ENCODE peak calls at places on chromosomes 13 and 19, in four cellular contexts. W, F, S and R are unnamed samples.

GRCh38 chr13:42038661-42039456 is 9.6 kb upstream of the DGKH start:
- DNase-seq in W (no peak), S (no peak), F (no peak), R (no peak)

GRCh38 chr19:1811942-1812425 is at the start of gene ATP8B3:
- DNase-seq in S (no peak), F (no peak), W (no peak), R (peak)

GRCh38 chr19:18130523-18131242 is 22.3 kb upstream of the PIK3R2 start:
- DNase-seq in S (no peak), F (no peak), W (no peak), R (no peak)

GRCh38 chr19:19628499-19629134 is 597 bp upstream of the LPAR2 start:
- DNase-seq in S (peak), F (peak), W (no peak), R (peak)

GRCh38 chr13:50153888-50154287 is 138.6 kb downstream of the KCNRG start:
- DNase-seq in S (no peak), W (no peak), F (no peak), R (no peak)

GRCh38 chr19:2867025-2867991 is at the start of gene ZNF556:
- DNase-seq in W (no peak), S (no peak), F (peak), R (no peak)

GRCh38 chr19:11138659-11139526 is 16.7 kb downstream of the SPC24 start:
- DNase-seq in S (no peak), F (peak), W (peak), R (no peak)

GRCh38 chr13:22107549-22107948 is 436.7 kb downstream of the FGF9 start:
- DNase-seq in S (no peak), F (no peak), W (no peak), R (no peak)

GRCh38 chr19:56405062-56405461 is 930 bp downstream of the ZNF583 start:
- DNase-seq in F (no peak), W (no peak), S (no peak), R (no peak)

GRCh38 chr13:26184791-26185250 is 37.3 kb downstream of the RNF6 start:
- DNase-seq in W (peak), S (peak), F (peak), R (peak)

GRCh38 chr19:50207730-50208129 is 4.3 kb downstream of the MYH14 start:
- DNase-seq in F (no peak), S (no peak), W (no peak), R (no peak)

GRCh38 chr13:102800145-102801041 is 1.5 kb downstream of the BIVM start:
- DNase-seq in F (peak), S (peak), W (peak), R (peak)

GRCh38 chr19:43625918-43626579 is 6.6 kb upstream of the ZNF428 start:
- DNase-seq in W (no peak), S (no peak), F (no peak), R (no peak)

GRCh38 chr19:2236285-2237050 is at the start of the genes PLEKHJ1 and SF3A2:
- DNase-seq in W (peak), F (peak), S (peak), R (peak)

GRCh38 chr19:17687857-17688784 is at the start of gene UNC13A:
- DNase-seq in W (no peak), F (peak), S (no peak), R (peak)

GRCh38 chr13:30863231-30863630 is 42.8 kb upstream of the MEDAG start:
- DNase-seq in W (no peak), F (no peak), S (no peak), R (no peak)

GRCh38 chr13:32946558-32946957 is 69.7 kb upstream of the KL start:
- DNase-seq in S (no peak), F (no peak), W (no peak), R (no peak)

GRCh38 chr13:32938907-32939306 is 77.3 kb upstream of the KL start:
- DNase-seq in W (no peak), S (no peak), F (no peak), R (no peak)

GRCh38 chr13:32941368-32941767 is 74.9 kb upstream of the KL start:
- DNase-seq in F (no peak), S (no peak), W (no peak), R (no peak)

GRCh38 chr13:32940601-32941000 is 75.6 kb upstream of the KL start:
- DNase-seq in S (no peak), W (no peak), F (peak), R (no peak)
- H3K27ac ChIP-seq in S (no peak), W (no peak), F (no peak), R (no peak)

GRCh38 chr19:5339470-5339949 is 1.1 kb downstream of the PTPRS start:
- DNase-seq in W (no peak), F (no peak), S (no peak), R (no peak)
- H3K27ac ChIP-seq in W (no peak), F (no peak), S (no peak), R (no peak)

GRCh38 chr13:73058741-73059459 is at the start of gene KLF5:
- DNase-seq in S (peak), F (peak), W (peak), R (peak)
- H3K27ac ChIP-seq in S (peak), F (peak), W (peak), R (no peak)

DNA sequence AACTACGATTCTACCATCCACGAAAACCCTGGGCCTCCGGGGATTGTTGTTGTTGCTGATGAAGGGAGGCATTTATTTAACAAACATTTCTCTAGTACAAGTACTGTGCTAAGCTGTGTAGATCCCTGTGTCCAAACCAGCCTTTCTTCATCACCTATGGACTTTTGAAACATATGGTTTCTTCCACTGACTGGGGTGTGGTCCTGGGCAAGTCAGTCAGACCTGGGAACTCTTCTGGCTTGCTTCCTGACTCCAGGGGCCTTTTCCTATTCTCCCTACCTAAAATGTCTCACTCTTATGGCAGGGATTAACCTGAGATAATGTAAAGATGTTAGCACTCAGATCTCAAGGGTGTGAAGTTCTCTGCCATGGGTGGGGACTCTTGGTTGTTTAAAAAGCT is 46.8 kb downstream of the EFNB2 start:
- DNase-seq in S (peak), F (no peak), W (no peak), R (no peak)
- H3K27ac ChIP-seq in S (peak), F (no peak), W (no peak), R (no peak)

GRCh38 chr19:48696353-48697010 is 711 bp downstream of the FUT2 start:
- DNase-seq in F (no peak), W (no peak), S (peak), R (no peak)

GRCh38 chr19:48702701-48703100 is 6.9 kb downstream of the FUT2 start:
- DNase-seq in S (no peak), F (no peak), W (no peak), R (no peak)

GRCh38 chr19:48695743-48696352 is at the start of gene FUT2:
- DNase-seq in F (no peak), S (peak), W (no peak), R (no peak)

GRCh38 chr19:48703316-48703715 is 7.5 kb downstream of the FUT2 start:
- DNase-seq in F (no peak), S (no peak), W (no peak), R (no peak)

GRCh38 chr19:48698046-48698445 is 2.3 kb downstream of the FUT2 start:
- DNase-seq in F (no peak), W (no peak), S (peak), R (no peak)
- H3K27ac ChIP-seq in F (no peak), W (no peak), S (peak), R (no peak)

GRCh38 chr13:109764474-109765292 is 21.7 kb downstream of the IRS2 start:
- DNase-seq in W (no peak), S (no peak), F (no peak), R (peak)
- H3K27ac ChIP-seq in W (peak), S (no peak), F (no peak), R (no peak)

GRCh38 chr13:36907266-36907665 is 12.8 kb downstream of the SMAD9 start:
- DNase-seq in W (no peak), S (no peak), F (no peak), R (no peak)
- H3K27ac ChIP-seq in W (no peak), S (no peak), F (no peak), R (no peak)